ENCODE peak calls at places on chromosome 19, in seven cellular contexts. C is endothelial cell of umbilical vein, O is SK-N-MC, Q is MV-4-11, Y is breast epithelium, N is T47D, P is heart left ventricle. S is an unnamed sample.

GRCh38 chr19:1042689-1043511 is 3.0 kb downstream of the ABCA7 start:
- DNase-seq in C (no peak), Y (no peak), O (no peak), P (no peak), Q (no peak), N (no peak), S (no peak)

GRCh38 chr19:56167064-56167578 is 8.7 kb upstream of the GALP start:
- DNase-seq in Q (no peak), N (peak), P (no peak), Y (no peak), C (no peak), O (no peak), S (no peak)

GRCh38 chr19:50703915-50704548 is 15.6 kb downstream of the SHANK1 start:
- DNase-seq in P (no peak), Q (no peak), C (no peak), O (no peak), Y (no peak), N (peak), S (no peak)

GRCh38 chr19:17953316-17953801 is 13.5 kb upstream of the KCNN1 start:
- DNase-seq in Y (no peak), O (no peak), C (no peak), P (no peak), Q (no peak), N (no peak), S (no peak)

GRCh38 chr19:44069415-44069814 is 2.5 kb upstream of the ZNF284 start:
- DNase-seq in Q (no peak), N (no peak), O (no peak), C (no peak), P (no peak), Y (no peak), S (no peak)

GRCh38 chr19:5966941-5967340 is 11.0 kb downstream of the RANBP3 start:
- DNase-seq in Y (no peak), P (no peak), C (no peak), Q (no peak), O (no peak), N (no peak), S (no peak)

GRCh38 chr19:49150106-49150943 is 4.9 kb downstream of the HRC start:
- DNase-seq in O (no peak), C (peak), P (peak), Y (peak), Q (peak), N (peak), S (peak)

GRCh38 chr19:40585677-40586422 is 9.2 kb downstream of the SHKBP1 start:
- DNase-seq in N (no peak), Q (peak), O (no peak), P (no peak), Y (no peak), C (peak), S (no peak)

GRCh38 chr19:30361721-30362120 is 10.5 kb upstream of the ZNF536 start:
- DNase-seq in P (no peak), C (no peak), N (no peak), Y (peak), Q (no peak), O (no peak), S (no peak)

GRCh38 chr19:11130824-11131455 is 24.6 kb downstream of the SPC24 start:
- DNase-seq in N (peak), C (peak), Y (peak), Q (peak), O (no peak), P (peak), S (peak)

GRCh38 chr19:57830071-57830602 is at the start of gene ZNF587B:
- DNase-seq in P (peak), O (no peak), Y (peak), C (peak), N (no peak), Q (peak), S (no peak)

GRCh38 chr19:47512183-47512947 is 2.5 kb downstream of the NAPA start:
- DNase-seq in C (no peak), P (peak), N (no peak), Q (peak), O (no peak), Y (no peak), S (no peak)

GRCh38 chr19:44824758-44825157 is 15.9 kb downstream of the BCAM start:
- DNase-seq in N (no peak), C (peak), Q (no peak), P (no peak), O (no peak), Y (no peak), S (no peak)

GRCh38 chr19:3279306-3279705 is 54.8 kb downstream of the CELF5 start:
- DNase-seq in Q (no peak), O (no peak), C (no peak), N (no peak), P (no peak), Y (no peak), S (no peak)

GRCh38 chr19:4375620-4376228 is 24.6 kb downstream of the SH3GL1 start:
- DNase-seq in P (peak), O (peak), N (no peak), C (peak), Y (no peak), Q (peak), S (no peak)

GRCh38 chr19:44643605-44644390 is at the start of gene PVR:
- DNase-seq in O (no peak), N (peak), Q (peak), P (peak), Y (peak), C (peak), S (no peak)

GRCh38 chr19:43502419-43502976 is 2.0 kb downstream of the PHLDB3 start:
- DNase-seq in P (no peak), O (no peak), N (no peak), Y (no peak), C (no peak), Q (no peak), S (no peak)

GRCh38 chr19:27691991-27692390 is 1521.0 kb downstream of the UQCRFS1 start:
- DNase-seq in Y (no peak), C (no peak), Q (no peak), O (no peak), N (no peak), P (no peak), S (no peak)

GRCh38 chr19:51830263-51830662 is 35.3 kb downstream of the FPR3 start:
- DNase-seq in Q (peak), O (no peak), C (no peak), P (no peak), Y (no peak), N (no peak), S (no peak)

GRCh38 chr19:7902796-7903243 is 857 bp upstream of the MAP2K7 start:
- DNase-seq in C (no peak), N (no peak), Q (no peak), Y (no peak), P (no peak), O (no peak), S (no peak)

GRCh38 chr19:13505761-13506549 is at the start of gene CACNA1A:
- DNase-seq in Q (no peak), P (no peak), C (no peak), O (no peak), Y (no peak), N (no peak), S (no peak)